ENCODE peak calls at places on chromosomes 12 and 14, in five cellular contexts. One of them, this sample, is unnamed.

GRCh38 chr14:24080888-24081738 is 9.8 kb downstream of the CPNE6 start:
- DNase-seq in Calu3: peak; percentile 72
- DNase-seq in sciatic nerve: no peak
- DNase-seq in memory B cell: peak; percentile 60
- DNase-seq in Daoy: peak; percentile 76
- DNase-seq in this sample: no peak

GRCh38 chr12:52259850-52260249 is 14.6 kb upstream of the KRT86 start:
- DNase-seq in Calu3: no peak
- DNase-seq in sciatic nerve: no peak
- DNase-seq in memory B cell: no peak
- DNase-seq in Daoy: no peak
- DNase-seq in this sample: no peak

GRCh38 chr12:62744551-62744950 is 190.4 kb downstream of the PPM1H start:
- DNase-seq in Calu3: no peak
- DNase-seq in sciatic nerve: no peak
- DNase-seq in memory B cell: no peak
- DNase-seq in Daoy: peak; percentile 88
- DNase-seq in this sample: no peak

GRCh38 chr14:103607039-103607668 is 21.9 kb upstream of the KLC1 start:
- DNase-seq in Calu3: peak; percentile 34
- DNase-seq in sciatic nerve: peak; percentile 86
- DNase-seq in memory B cell: peak; percentile 37
- DNase-seq in Daoy: peak; percentile 86
- DNase-seq in this sample: no peak

GRCh38 chr12:75850751-75851462 is 180.7 kb downstream of the PHLDA1 start:
- DNase-seq in Calu3: no peak
- DNase-seq in sciatic nerve: no peak
- DNase-seq in memory B cell: no peak
- DNase-seq in Daoy: peak; percentile 52
- DNase-seq in this sample: no peak

GRCh38 chr12:125981610-125982253 is 916.5 kb downstream of the AACS start:
- DNase-seq in Calu3: no peak
- DNase-seq in sciatic nerve: no peak
- DNase-seq in memory B cell: no peak
- DNase-seq in Daoy: no peak
- DNase-seq in this sample: no peak

GRCh38 chr14:70808023-70808401 is 1.3 kb downstream of the MAP3K9 start:
- DNase-seq in Calu3: peak; percentile 62
- DNase-seq in sciatic nerve: no peak
- DNase-seq in memory B cell: peak; percentile 39
- DNase-seq in Daoy: peak; percentile 70
- DNase-seq in this sample: peak; percentile 59

GRCh38 chr14:95464103-95464502 is 52.3 kb downstream of the SYNE3 start:
- DNase-seq in Calu3: no peak
- DNase-seq in sciatic nerve: no peak
- DNase-seq in memory B cell: no peak
- DNase-seq in Daoy: no peak
- DNase-seq in this sample: no peak

GRCh38 chr12:88413561-88414095 is 166.6 kb downstream of the KITLG start:
- DNase-seq in Calu3: no peak
- DNase-seq in sciatic nerve: no peak
- DNase-seq in memory B cell: no peak
- DNase-seq in Daoy: no peak
- DNase-seq in this sample: no peak

GRCh38 chr14:105448706-105449111 is 25.9 kb upstream of the CRIP2 start:
- DNase-seq in Calu3: peak; percentile 76
- DNase-seq in sciatic nerve: peak; percentile 85
- DNase-seq in memory B cell: peak; percentile 82
- DNase-seq in Daoy: peak; percentile 73
- DNase-seq in this sample: no peak

GRCh38 chr12:20370001-20370381 is 1.7 kb downstream of the PDE3A start:
- DNase-seq in Calu3: peak; percentile 50
- DNase-seq in sciatic nerve: peak; percentile 64
- DNase-seq in memory B cell: no peak
- DNase-seq in Daoy: no peak
- DNase-seq in this sample: no peak

GRCh38 chr14:104119119-104119699 is 19.2 kb upstream of the KIF26A start:
- DNase-seq in Calu3: no peak
- DNase-seq in sciatic nerve: peak; percentile 50
- DNase-seq in memory B cell: no peak
- DNase-seq in Daoy: no peak
- DNase-seq in this sample: no peak

GRCh38 chr12:94621662-94622359 is 28.5 kb downstream of the TMCC3 start:
- DNase-seq in Calu3: peak; percentile 26
- DNase-seq in sciatic nerve: no peak
- DNase-seq in memory B cell: peak; percentile 27
- DNase-seq in Daoy: peak; percentile 78
- DNase-seq in this sample: no peak

GRCh38 chr14:101590616-101591015 is 29.3 kb downstream of the DIO3 start:
- DNase-seq in Calu3: no peak
- DNase-seq in sciatic nerve: no peak
- DNase-seq in memory B cell: no peak
- DNase-seq in Daoy: no peak
- DNase-seq in this sample: no peak

GRCh38 chr14:61498303-61498702 is 176.9 kb downstream of the PRKCH start:
- DNase-seq in Calu3: no peak
- DNase-seq in sciatic nerve: no peak
- DNase-seq in memory B cell: no peak
- DNase-seq in Daoy: peak; percentile 42
- DNase-seq in this sample: no peak

GRCh38 chr12:57605308-57606015 is 838 bp downstream of the DTX3 start:
- DNase-seq in Calu3: no peak
- DNase-seq in sciatic nerve: no peak
- DNase-seq in memory B cell: no peak
- DNase-seq in Daoy: no peak
- DNase-seq in this sample: no peak

GRCh38 chr12:14900521-14901227 is 15.0 kb upstream of the MGP start:
- DNase-seq in Calu3: no peak
- DNase-seq in sciatic nerve: no peak
- DNase-seq in memory B cell: no peak
- DNase-seq in Daoy: no peak
- DNase-seq in this sample: no peak

GRCh38 chr12:101455685-101456084 is 19.5 kb upstream of the SPIC start:
- DNase-seq in Calu3: no peak
- DNase-seq in sciatic nerve: no peak
- DNase-seq in memory B cell: no peak
- DNase-seq in Daoy: no peak
- DNase-seq in this sample: no peak

GRCh38 chr12:71216725-71217579 is 59.2 kb upstream of the TSPAN8 start:
- DNase-seq in Calu3: peak; percentile 65
- DNase-seq in sciatic nerve: no peak
- DNase-seq in memory B cell: no peak
- DNase-seq in Daoy: no peak
- DNase-seq in this sample: peak; percentile 55

GRCh38 chr14:94615823-94616570 is 3.8 kb downstream of the SERPINA3 start:
- DNase-seq in Calu3: no peak
- DNase-seq in sciatic nerve: peak; percentile 33
- DNase-seq in memory B cell: no peak
- DNase-seq in Daoy: no peak
- DNase-seq in this sample: no peak

GRCh38 chr12:2640709-2641108 is 154.1 kb upstream of the FKBP4 start:
- DNase-seq in Calu3: peak; percentile 52
- DNase-seq in sciatic nerve: peak; percentile 63
- DNase-seq in memory B cell: no peak
- DNase-seq in Daoy: peak; percentile 98
- DNase-seq in this sample: peak; percentile 81

GRCh38 chr14:64387232-64387737 is 868 bp upstream of the MTHFD1 start:
- DNase-seq in Calu3: peak; percentile 20
- DNase-seq in sciatic nerve: peak; percentile 70
- DNase-seq in memory B cell: no peak
- DNase-seq in Daoy: peak; percentile 27
- DNase-seq in this sample: no peak

GRCh38 chr14:69505338-69506240 is 21.1 kb downstream of the PLEKHD1 start:
- DNase-seq in Calu3: peak; percentile 28
- DNase-seq in sciatic nerve: no peak
- DNase-seq in memory B cell: no peak
- DNase-seq in Daoy: peak; percentile 41
- DNase-seq in this sample: peak; percentile 43

GRCh38 chr12:126069549-126070165 is 1004.4 kb downstream of the AACS start:
- DNase-seq in Calu3: peak; percentile 82
- DNase-seq in sciatic nerve: peak; percentile 62
- DNase-seq in memory B cell: peak; percentile 13
- DNase-seq in Daoy: peak; percentile 43
- DNase-seq in this sample: peak; percentile 45

This sample was measured in HCT116.